ENCODE peak calls at places on chromosomes 13 and 19, in eight cellular contexts. One of them, this sample, is unnamed.

GRCh38 chr13:113361406-113361805 is 2.5 kb downstream of the GRTP1 start:
- DNase-seq in aorta: no peak
- DNase-seq in dorsolateral prefrontal cortex: no peak
- DNase-seq in A549: no peak
- DNase-seq in left ventricle myocardium superior: no peak
- DNase-seq in A172: no peak
- DNase-seq in myocyte: no peak
- DNase-seq in NCI-H2029 treated with DMSO at 0.1 percent for 48 hours: no peak
- DNase-seq in this sample: no peak

GRCh38 chr13:109816979-109817275 is 30.5 kb upstream of the IRS2 start:
- DNase-seq in A549: no peak
- DNase-seq in NCI-H2029 treated with DMSO at 0.1 percent for 48 hours: no peak
- DNase-seq in left ventricle myocardium superior: no peak
- DNase-seq in dorsolateral prefrontal cortex: no peak
- DNase-seq in aorta: no peak
- DNase-seq in A172: peak
- DNase-seq in myocyte: peak
- DNase-seq in this sample: no peak

GRCh38 chr13:25916119-25916518 is 135.7 kb downstream of the SHISA2 start:
- DNase-seq in aorta: no peak
- DNase-seq in myocyte: peak
- DNase-seq in A172: no peak
- DNase-seq in dorsolateral prefrontal cortex: no peak
- DNase-seq in NCI-H2029 treated with DMSO at 0.1 percent for 48 hours: no peak
- DNase-seq in left ventricle myocardium superior: no peak
- DNase-seq in A549: no peak
- DNase-seq in this sample: no peak

GRCh38 chr19:54418030-54418929 is 3.0 kb downstream of the TTYH1 start:
- DNase-seq in A172: peak
- DNase-seq in myocyte: peak
- DNase-seq in dorsolateral prefrontal cortex: peak
- DNase-seq in NCI-H2029 treated with DMSO at 0.1 percent for 48 hours: no peak
- DNase-seq in A549: no peak
- DNase-seq in aorta: peak
- DNase-seq in left ventricle myocardium superior: no peak
- DNase-seq in this sample: peak

GRCh38 chr13:113044431-113045114 is 61.0 kb upstream of the F7 start:
- DNase-seq in A549: no peak
- DNase-seq in myocyte: peak
- DNase-seq in NCI-H2029 treated with DMSO at 0.1 percent for 48 hours: no peak
- DNase-seq in left ventricle myocardium superior: no peak
- DNase-seq in dorsolateral prefrontal cortex: peak
- DNase-seq in aorta: no peak
- DNase-seq in A172: peak
- DNase-seq in this sample: no peak

GRCh38 chr19:29417048-29417447 is 108.7 kb upstream of the VSTM2B start:
- DNase-seq in aorta: no peak
- DNase-seq in A172: no peak
- DNase-seq in left ventricle myocardium superior: no peak
- DNase-seq in dorsolateral prefrontal cortex: no peak
- DNase-seq in A549: no peak
- DNase-seq in NCI-H2029 treated with DMSO at 0.1 percent for 48 hours: no peak
- DNase-seq in myocyte: no peak
- DNase-seq in this sample: no peak

GRCh38 chr13:110555601-110556223 is 5.8 kb downstream of the RAB20 start:
- DNase-seq in dorsolateral prefrontal cortex: no peak
- DNase-seq in NCI-H2029 treated with DMSO at 0.1 percent for 48 hours: peak
- DNase-seq in myocyte: no peak
- DNase-seq in A549: no peak
- DNase-seq in left ventricle myocardium superior: no peak
- DNase-seq in A172: no peak
- DNase-seq in aorta: peak
- DNase-seq in this sample: no peak

GRCh38 chr19:42311612-42312160 is 1.4 kb upstream of the TMEM145 start:
- DNase-seq in dorsolateral prefrontal cortex: no peak
- DNase-seq in A172: no peak
- DNase-seq in NCI-H2029 treated with DMSO at 0.1 percent for 48 hours: no peak
- DNase-seq in left ventricle myocardium superior: no peak
- DNase-seq in myocyte: no peak
- DNase-seq in A549: no peak
- DNase-seq in aorta: no peak
- DNase-seq in this sample: peak

GRCh38 chr19:44476559-44477408 is 23.5 kb downstream of the ZNF180 start:
- DNase-seq in A549: no peak
- DNase-seq in left ventricle myocardium superior: no peak
- DNase-seq in myocyte: peak
- DNase-seq in dorsolateral prefrontal cortex: no peak
- DNase-seq in aorta: no peak
- DNase-seq in A172: peak
- DNase-seq in NCI-H2029 treated with DMSO at 0.1 percent for 48 hours: no peak
- DNase-seq in this sample: no peak

GRCh38 chr13:42329239-42329638 is 57.3 kb downstream of the AKAP11 start:
- DNase-seq in dorsolateral prefrontal cortex: no peak
- DNase-seq in NCI-H2029 treated with DMSO at 0.1 percent for 48 hours: no peak
- DNase-seq in A549: no peak
- DNase-seq in left ventricle myocardium superior: no peak
- DNase-seq in aorta: no peak
- DNase-seq in A172: no peak
- DNase-seq in myocyte: no peak
- DNase-seq in this sample: no peak

GRCh38 chr19:54470991-54471782 is 1.9 kb downstream of the CDC42EP5 start:
- DNase-seq in left ventricle myocardium superior: peak
- DNase-seq in NCI-H2029 treated with DMSO at 0.1 percent for 48 hours: no peak
- DNase-seq in A549: no peak
- DNase-seq in myocyte: peak
- DNase-seq in dorsolateral prefrontal cortex: peak
- DNase-seq in aorta: peak
- DNase-seq in A172: no peak
- DNase-seq in this sample: no peak

GRCh38 chr13:84706004-84706710 is 823.9 kb upstream of the SLITRK1 start:
- DNase-seq in dorsolateral prefrontal cortex: no peak
- DNase-seq in left ventricle myocardium superior: no peak
- DNase-seq in myocyte: no peak
- DNase-seq in aorta: no peak
- DNase-seq in NCI-H2029 treated with DMSO at 0.1 percent for 48 hours: no peak
- DNase-seq in A549: no peak
- DNase-seq in A172: no peak
- DNase-seq in this sample: no peak

GRCh38 chr19:46350758-46351159 is 3.9 kb downstream of the PPP5C start:
- DNase-seq in A549: no peak
- DNase-seq in A172: no peak
- DNase-seq in aorta: peak
- DNase-seq in left ventricle myocardium superior: no peak
- DNase-seq in myocyte: no peak
- DNase-seq in NCI-H2029 treated with DMSO at 0.1 percent for 48 hours: no peak
- DNase-seq in dorsolateral prefrontal cortex: no peak
- DNase-seq in this sample: no peak

GRCh38 chr19:12194827-12195500 is 32.1 kb downstream of the ZNF136 start:
- DNase-seq in NCI-H2029 treated with DMSO at 0.1 percent for 48 hours: peak
- DNase-seq in A172: no peak
- DNase-seq in aorta: peak
- DNase-seq in myocyte: no peak
- DNase-seq in A549: no peak
- DNase-seq in dorsolateral prefrontal cortex: peak
- DNase-seq in left ventricle myocardium superior: peak
- DNase-seq in this sample: no peak

GRCh38 chr13:98575009-98575866 is 1.7 kb downstream of the STK24 start:
- DNase-seq in dorsolateral prefrontal cortex: no peak
- DNase-seq in myocyte: no peak
- DNase-seq in A172: peak
- DNase-seq in aorta: no peak
- DNase-seq in A549: no peak
- DNase-seq in NCI-H2029 treated with DMSO at 0.1 percent for 48 hours: no peak
- DNase-seq in left ventricle myocardium superior: no peak
- DNase-seq in this sample: no peak

GRCh38 chr19:16315825-16316505 is 8.7 kb upstream of the KLF2 start:
- DNase-seq in left ventricle myocardium superior: peak
- DNase-seq in A549: no peak
- DNase-seq in A172: peak
- DNase-seq in myocyte: peak
- DNase-seq in NCI-H2029 treated with DMSO at 0.1 percent for 48 hours: no peak
- DNase-seq in aorta: no peak
- DNase-seq in dorsolateral prefrontal cortex: no peak
- DNase-seq in this sample: no peak

GRCh38 chr19:3556978-3557460 is 367 bp downstream of the MFSD12 start:
- DNase-seq in A549: peak
- DNase-seq in A172: no peak
- DNase-seq in myocyte: peak
- DNase-seq in dorsolateral prefrontal cortex: no peak
- DNase-seq in NCI-H2029 treated with DMSO at 0.1 percent for 48 hours: no peak
- DNase-seq in aorta: no peak
- DNase-seq in left ventricle myocardium superior: peak
- DNase-seq in this sample: peak

GRCh38 chr19:17468302-17469091 is 1.8 kb upstream of the SLC27A1 start:
- DNase-seq in left ventricle myocardium superior: peak
- DNase-seq in aorta: no peak
- DNase-seq in myocyte: no peak
- DNase-seq in NCI-H2029 treated with DMSO at 0.1 percent for 48 hours: no peak
- DNase-seq in A172: no peak
- DNase-seq in dorsolateral prefrontal cortex: peak
- DNase-seq in A549: no peak
- DNase-seq in this sample: peak

GRCh38 chr19:38502410-38503143 is 69.1 kb downstream of the RYR1 start:
- DNase-seq in left ventricle myocardium superior: no peak
- DNase-seq in dorsolateral prefrontal cortex: no peak
- DNase-seq in aorta: no peak
- DNase-seq in NCI-H2029 treated with DMSO at 0.1 percent for 48 hours: no peak
- DNase-seq in A172: no peak
- DNase-seq in A549: peak
- DNase-seq in myocyte: no peak
- DNase-seq in this sample: no peak

GRCh38 chr19:40348961-40349507 is 539 bp downstream of the PLD3 start:
- DNase-seq in A172: peak
- DNase-seq in left ventricle myocardium superior: no peak
- DNase-seq in aorta: no peak
- DNase-seq in A549: peak
- DNase-seq in dorsolateral prefrontal cortex: peak
- DNase-seq in myocyte: peak
- DNase-seq in NCI-H2029 treated with DMSO at 0.1 percent for 48 hours: peak
- DNase-seq in this sample: no peak

GRCh38 chr19:2118438-2118837 is 21.7 kb downstream of the IZUMO4 start:
- DNase-seq in A172: no peak
- DNase-seq in myocyte: no peak
- DNase-seq in left ventricle myocardium superior: no peak
- DNase-seq in dorsolateral prefrontal cortex: no peak
- DNase-seq in A549: no peak
- DNase-seq in aorta: peak
- DNase-seq in NCI-H2029 treated with DMSO at 0.1 percent for 48 hours: no peak
- DNase-seq in this sample: no peak

GRCh38 chr19:15911599-15912237 is 13.8 kb upstream of the CYP4F2 start:
- DNase-seq in left ventricle myocardium superior: no peak
- DNase-seq in aorta: no peak
- DNase-seq in dorsolateral prefrontal cortex: no peak
- DNase-seq in myocyte: no peak
- DNase-seq in NCI-H2029 treated with DMSO at 0.1 percent for 48 hours: no peak
- DNase-seq in A549: no peak
- DNase-seq in A172: no peak
- DNase-seq in this sample: peak

GRCh38 chr19:5398693-5399057 is 56.5 kb upstream of the ZNRF4 start:
- DNase-seq in A549: no peak
- DNase-seq in aorta: no peak
- DNase-seq in NCI-H2029 treated with DMSO at 0.1 percent for 48 hours: no peak
- DNase-seq in myocyte: no peak
- DNase-seq in A172: no peak
- DNase-seq in dorsolateral prefrontal cortex: no peak
- DNase-seq in left ventricle myocardium superior: no peak
- DNase-seq in this sample: no peak